ENCODE peak calls at places on chromosomes 7 and 10, in six cellular contexts. M is adrenal gland, O is mucosa of descending colon, W is PC-3, X is fibroblast of the aortic adventitia, A is choroid plexus epithelial cell. L is an unnamed sample.

GRCh38 chr7:118041336-118041878 is 142.6 kb upstream of the LSM8 start:
- DNase-seq in X (no peak), A (no peak), M (no peak), W (peak), O (no peak), L (no peak)

GRCh38 chr7:12719141-12719919 is 31.9 kb downstream of the ARL4A start:
- DNase-seq in X (peak), A (peak), W (peak), M (no peak), O (no peak), L (no peak)

GRCh38 chr7:17402628-17403278 is 104.3 kb downstream of the AHR start:
- DNase-seq in O (no peak), W (no peak), M (peak), A (peak), X (no peak), L (peak)

GRCh38 chr10:104029528-104029875 is 56.2 kb downstream of the COL17A1 start:
- DNase-seq in O (no peak), X (peak), A (no peak), W (no peak), M (peak), L (no peak)

GRCh38 chr7:147197006-147197405 is 1080.4 kb downstream of the CNTNAP2 start:
- DNase-seq in M (no peak), A (peak), W (peak), X (no peak), O (no peak), L (no peak)

GRCh38 chr7:143381427-143382125 is 431 bp downstream of the ZYX start:
- DNase-seq in O (peak), M (peak), A (peak), X (peak), W (peak), L (peak)

GRCh38 chr10:71878327-71879034 is 27.4 kb upstream of the PSAP start:
- DNase-seq in A (no peak), O (no peak), X (no peak), W (no peak), M (no peak), L (no peak)

GRCh38 chr7:73721237-73721848 is 1.9 kb upstream of the STX1A start:
- DNase-seq in A (no peak), O (no peak), M (peak), X (no peak), W (peak), L (no peak)

GRCh38 chr10:6507311-6507710 is 72.8 kb downstream of the PRKCQ start:
- DNase-seq in X (no peak), W (no peak), M (no peak), O (no peak), A (no peak), L (no peak)

GRCh38 chr7:18499407-18500197 is 4.1 kb downstream of the HDAC9 start:
- DNase-seq in M (no peak), X (peak), W (peak), A (no peak), O (no peak), L (no peak)

GRCh38 chr10:80581469-80581835 is 43.8 kb downstream of the SH2D4B start:
- DNase-seq in W (no peak), A (no peak), X (no peak), M (no peak), O (peak), L (no peak)

GRCh38 chr10:120423350-120424197 is 33.5 kb upstream of the PLPP4 start:
- DNase-seq in W (peak), M (peak), X (peak), A (peak), O (peak), L (peak)

GRCh38 chr10:102538811-102539210 is 35.0 kb downstream of the SUFU start:
- DNase-seq in M (no peak), A (no peak), W (no peak), X (no peak), O (no peak), L (no peak)

GRCh38 chr7:152891160-152891621 is 131.6 kb downstream of the ACTR3B start:
- DNase-seq in W (no peak), M (no peak), O (no peak), X (no peak), A (no peak), L (no peak)

GRCh38 chr10:102814873-102815661 is 22.1 kb downstream of the CYP17A1 start:
- DNase-seq in W (no peak), M (peak), X (peak), A (peak), O (peak), L (peak)

GRCh38 chr10:58385784-58386112 is 538 bp downstream of the TFAM start:
- DNase-seq in O (peak), W (peak), M (peak), X (peak), A (peak), L (peak)

GRCh38 chr7:19772858-19773337 is 519 bp downstream of the TMEM196 start:
- DNase-seq in O (no peak), M (peak), X (peak), A (peak), W (peak), L (peak)

GRCh38 chr7:54841772-54842707 is 83.0 kb upstream of the SEC61G start:
- DNase-seq in W (peak), M (no peak), O (no peak), A (peak), X (peak), L (peak)

GRCh38 chr7:124084024-124084423 is 51.2 kb upstream of the TMEM229A start:
- DNase-seq in W (no peak), A (no peak), X (peak), M (no peak), O (no peak), L (peak)

GRCh38 chr10:43905502-43906236 is 257.0 kb upstream of the ZNF32 start:
- DNase-seq in A (peak), W (no peak), O (no peak), X (peak), M (no peak), L (no peak)

GRCh38 chr7:47513741-47514241 is 68.1 kb downstream of the TNS3 start:
- DNase-seq in A (peak), W (peak), X (peak), O (peak), M (peak), L (peak)

GRCh38 chr7:81776159-81776558 is 6.3 kb upstream of the HGF start:
- DNase-seq in W (no peak), A (no peak), M (no peak), O (no peak), X (no peak), L (no peak)

GRCh38 chr10:97542169-97543024 is 30.2 kb upstream of the ANKRD2 start:
- DNase-seq in A (peak), X (peak), W (peak), M (peak), O (peak), L (peak)

GRCh38 chr7:136923111-136923510 is 54.7 kb downstream of the CHRM2 start:
- DNase-seq in M (no peak), O (no peak), A (peak), W (peak), X (peak), L (peak)

GRCh38 chr7:3533040-3533439 is 232.0 kb downstream of the SDK1 start:
- DNase-seq in M (no peak), X (no peak), O (no peak), A (no peak), W (no peak), L (no peak)

GRCh38 chr10:56142092-56142728 is 218.8 kb downstream of the ZWINT start:
- DNase-seq in A (no peak), X (no peak), W (no peak), O (no peak), M (no peak), L (no peak)

GRCh38 chr10:71748671-71749191 is 24.6 kb downstream of the VSIR start:
- DNase-seq in X (peak), W (no peak), O (peak), A (no peak), M (peak), L (no peak)

GRCh38 chr10:31075434-31075833 is 43.8 kb upstream of the ZNF438 start:
- DNase-seq in O (no peak), M (no peak), W (peak), X (peak), A (peak), L (peak)

GRCh38 chr7:10346032-10346431 is 627.6 kb upstream of the PHF14 start:
- DNase-seq in O (no peak), W (no peak), X (no peak), M (no peak), A (no peak), L (no peak)

GRCh38 chr7:17099083-17099973 is 199.1 kb upstream of the AHR start:
- DNase-seq in M (peak), A (peak), X (peak), W (peak), O (peak), L (peak)

GRCh38 chr7:113996405-113996804 is 77.6 kb upstream of the PPP1R3A start:
- DNase-seq in O (no peak), A (no peak), X (peak), M (no peak), W (no peak), L (no peak)

GRCh38 chr7:85103962-85104361 is 82.9 kb downstream of the SEMA3D start:
- DNase-seq in W (peak), O (no peak), X (peak), A (peak), M (no peak), L (no peak)

GRCh38 chr7:15503603-15504280 is 58.1 kb downstream of the AGMO start:
- DNase-seq in X (peak), A (peak), W (peak), O (no peak), M (no peak), L (peak)

GRCh38 chr7:75945297-75946168 is 30.6 kb downstream of the POR start:
- DNase-seq in M (peak), X (peak), O (no peak), A (peak), W (peak), L (peak)

GRCh38 chr7:123070702-123071286 is 75.3 kb upstream of the TAS2R16 start:
- DNase-seq in W (peak), O (no peak), M (no peak), X (peak), A (peak), L (peak)

GRCh38 chr10:70255329-70256299 is 22.4 kb upstream of the PPA1 start:
- DNase-seq in A (no peak), X (peak), O (peak), M (no peak), W (peak), L (peak)
- TF ChIP-seq CTCF in A (peak), X (no peak), O (no peak), M (no peak), W (no peak), L (peak)

GRCh38 chr7:105139381-105139780 is 125.4 kb downstream of the KMT2E start:
- DNase-seq in A (no peak), O (no peak), X (no peak), W (no peak), M (no peak), L (no peak)

GRCh38 chr7:105133986-105134655 is 120.1 kb downstream of the KMT2E start:
- DNase-seq in X (no peak), M (no peak), A (no peak), O (no peak), W (no peak), L (no peak)

GRCh38 chr7:105137898-105138297 is 123.9 kb downstream of the KMT2E start:
- DNase-seq in A (no peak), M (no peak), X (no peak), O (no peak), W (no peak), L (no peak)

GRCh38 chr7:105133358-105133757 is 119.4 kb downstream of the KMT2E start:
- DNase-seq in A (no peak), M (no peak), W (no peak), X (no peak), O (no peak), L (no peak)

DNA sequence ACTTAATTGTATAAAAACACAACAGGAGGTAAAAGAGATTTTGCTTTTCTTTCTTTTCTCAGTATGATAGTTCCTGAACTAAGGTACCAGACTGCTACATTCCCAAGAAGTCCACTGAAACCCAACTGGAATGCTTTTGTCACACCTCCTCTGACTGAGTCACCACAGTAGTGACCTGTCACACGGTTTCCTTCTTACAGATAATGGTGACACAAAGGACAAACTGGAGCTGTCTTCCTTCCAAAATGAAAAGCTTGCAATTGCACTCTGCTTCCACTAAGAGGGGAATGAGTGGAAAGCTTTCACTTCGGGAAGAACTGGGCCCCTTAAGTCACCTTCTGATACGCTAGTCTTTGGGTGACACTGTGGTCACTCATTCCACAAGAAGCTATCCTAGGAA is 122.2 kb downstream of the KMT2E start:
- DNase-seq in W (peak), X (no peak), O (no peak), M (peak), A (no peak), L (no peak)
- TF ChIP-seq CTCF in W (peak), X (peak), O (no peak), M (peak), A (peak), L (peak)

GRCh38 chr7:207418-208127 is 15.2 kb downstream of the FAM20C start:
- DNase-seq in O (no peak), X (no peak), M (no peak), W (no peak), A (no peak), L (no peak)
- TF ChIP-seq CTCF in O (no peak), X (peak), M (no peak), W (peak), A (peak), L (peak)

DNA sequence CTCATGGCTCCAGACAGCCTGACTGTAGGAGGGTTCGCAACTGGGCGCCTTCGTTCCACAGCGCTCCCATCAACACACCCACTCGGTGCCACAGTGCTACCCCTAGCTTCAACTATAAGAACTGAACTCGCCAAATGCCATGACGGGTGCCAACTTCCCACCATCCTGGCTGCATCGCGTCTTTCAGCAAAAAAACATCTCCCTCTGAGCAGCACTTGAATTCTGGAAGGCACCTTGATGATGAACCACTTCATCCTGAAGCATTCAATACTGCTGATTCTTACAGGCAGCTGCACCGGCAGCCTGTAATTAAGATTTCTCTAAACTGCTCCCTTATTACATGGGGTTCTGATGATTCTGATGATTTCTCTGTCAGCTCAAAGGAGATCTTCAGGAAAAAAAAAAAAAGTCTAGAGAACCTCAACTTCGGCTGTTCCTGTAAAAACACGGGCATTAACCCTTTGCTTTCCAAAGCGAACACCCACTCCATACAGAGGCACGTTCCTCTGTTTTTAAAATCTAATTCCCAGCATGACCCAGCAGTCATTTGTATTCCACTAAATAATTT is 1.2 kb downstream of the CYTH3 start:
- DNase-seq in X (peak), M (peak), W (peak), O (peak), A (peak), L (peak)
- TF ChIP-seq CTCF in X (peak), M (peak), W (peak), O (no peak), A (peak), L (peak)

GRCh38 chr10:91048380-91048779 is 127.5 kb upstream of the ANKRD1 start:
- DNase-seq in A (no peak), O (no peak), X (no peak), M (no peak), W (no peak), L (no peak)

GRCh38 chr10:91042069-91042468 is 121.2 kb upstream of the ANKRD1 start:
- DNase-seq in X (no peak), W (no peak), M (no peak), A (no peak), O (no peak), L (no peak)

GRCh38 chr10:91040343-91040742 is 119.5 kb upstream of the ANKRD1 start:
- DNase-seq in A (no peak), X (no peak), M (no peak), O (no peak), W (no peak), L (no peak)

GRCh38 chr10:91046891-91047290 is 126.0 kb upstream of the ANKRD1 start:
- DNase-seq in O (no peak), A (no peak), W (no peak), X (no peak), M (peak), L (no peak)

GRCh38 chr10:91043173-91043910 is 122.5 kb upstream of the ANKRD1 start:
- DNase-seq in M (peak), X (peak), A (peak), O (no peak), W (peak), L (peak)
- TF ChIP-seq CTCF in M (peak), X (peak), A (peak), O (no peak), W (peak), L (peak)

GRCh38 chr10:87504667-87505365 is at the start of gene MINPP1:
- DNase-seq in W (peak), A (peak), X (peak), O (peak), M (peak), L (peak)

GRCh38 chr10:87504307-87504666 is 406 bp upstream of the MINPP1 start:
- DNase-seq in O (no peak), W (no peak), M (no peak), X (no peak), A (no peak), L (no peak)

GRCh38 chr10:87503892-87504291 is 801 bp upstream of the MINPP1 start:
- DNase-seq in O (no peak), X (no peak), W (no peak), A (peak), M (no peak), L (no peak)

GRCh38 chr10:87506988-87507387 is 2.3 kb downstream of the MINPP1 start:
- DNase-seq in W (no peak), O (no peak), A (no peak), X (no peak), M (no peak), L (no peak)

GRCh38 chr10:87505366-87506113 is 847 bp downstream of the MINPP1 start:
- DNase-seq in O (peak), W (peak), X (peak), A (peak), M (no peak), L (peak)
- TF ChIP-seq CTCF in O (peak), W (peak), X (peak), A (peak), M (peak), L (peak)

L was measured in cardiac muscle cell.